ENCODE peak calls at places on chromosome 10, in seven cellular contexts. X, C, A, I, U, J and R are unnamed samples.

GRCh38 chr10:118342638-118343020 is 505 bp upstream of the FAM204A start:
- DNase-seq in X (no peak), C (no peak), A (no peak), I (no peak), U (peak; percentile 5), J (no peak), R (no peak)

GRCh38 chr10:97731346-97732051 is 5.4 kb upstream of the ZFYVE27 start:
- DNase-seq in X (peak; percentile 70), C (no peak), A (peak; percentile 72), I (peak; percentile 73), U (peak; percentile 66), J (no peak), R (no peak)

GRCh38 chr10:47346572-47347302 is 1.4 kb upstream of the RBP3 start:
- DNase-seq in X (no peak), C (no peak), A (no peak), I (no peak), U (no peak), J (no peak), R (no peak)

GRCh38 chr10:24119919-24120318 is 89.0 kb upstream of the KIAA1217 start:
- DNase-seq in X (peak; percentile 17), C (no peak), A (no peak), I (no peak), U (no peak), J (no peak), R (no peak)

GRCh38 chr10:11673346-11674330 is 62.2 kb upstream of the USP6NL start:
- DNase-seq in X (no peak), C (no peak), A (no peak), I (no peak), U (no peak), J (no peak), R (no peak)

GRCh38 chr10:102414749-102415148 is 3.8 kb downstream of the PSD start:
- DNase-seq in X (no peak), C (no peak), A (no peak), I (no peak), U (no peak), J (no peak), R (no peak)

GRCh38 chr10:43692051-43692825 is 43.6 kb upstream of the ZNF32 start:
- DNase-seq in X (no peak), C (no peak), A (no peak), I (no peak), U (no peak), J (no peak), R (no peak)

GRCh38 chr10:31615129-31615528 is 296.1 kb downstream of the ZEB1 start:
- DNase-seq in X (no peak), C (no peak), A (no peak), I (no peak), U (no peak), J (no peak), R (no peak)

GRCh38 chr10:96334888-96335526 is 23.8 kb downstream of the OPALIN start:
- DNase-seq in X (peak; percentile 47), C (no peak), A (peak; percentile 50), I (peak; percentile 19), U (peak; percentile 44), J (no peak), R (no peak)

GRCh38 chr10:96758423-96758822 is 38.1 kb upstream of the PIK3AP1 start:
- DNase-seq in X (no peak), C (no peak), A (no peak), I (no peak), U (no peak), J (peak; percentile 89), R (no peak)

GRCh38 chr10:99930731-99931550 is 78.8 kb downstream of the DNMBP start:
- DNase-seq in X (no peak), C (no peak), A (no peak), I (no peak), U (peak; percentile 82), J (no peak), R (no peak)

GRCh38 chr10:3775671-3776551 is 9.1 kb downstream of the KLF6 start:
- DNase-seq in X (no peak), C (no peak), A (peak; percentile 56), I (no peak), U (no peak), J (no peak), R (no peak)

GRCh38 chr10:1499344-1499957 is 237.9 kb downstream of the ADARB2 start:
- DNase-seq in X (no peak), C (no peak), A (no peak), I (no peak), U (no peak), J (no peak), R (no peak)

GRCh38 chr10:116707981-116708380 is 34.4 kb downstream of the HSPA12A start:
- DNase-seq in X (no peak), C (no peak), A (no peak), I (no peak), U (no peak), J (no peak), R (no peak)

GRCh38 chr10:69645751-69646687 is 16.0 kb downstream of the FAM241B start:
- DNase-seq in X (peak; percentile 64), C (no peak), A (no peak), I (no peak), U (no peak), J (no peak), R (no peak)

GRCh38 chr10:79099898-79100448 is 31.2 kb downstream of the ZMIZ1 start:
- DNase-seq in X (no peak), C (no peak), A (no peak), I (no peak), U (no peak), J (no peak), R (no peak)

DNA sequence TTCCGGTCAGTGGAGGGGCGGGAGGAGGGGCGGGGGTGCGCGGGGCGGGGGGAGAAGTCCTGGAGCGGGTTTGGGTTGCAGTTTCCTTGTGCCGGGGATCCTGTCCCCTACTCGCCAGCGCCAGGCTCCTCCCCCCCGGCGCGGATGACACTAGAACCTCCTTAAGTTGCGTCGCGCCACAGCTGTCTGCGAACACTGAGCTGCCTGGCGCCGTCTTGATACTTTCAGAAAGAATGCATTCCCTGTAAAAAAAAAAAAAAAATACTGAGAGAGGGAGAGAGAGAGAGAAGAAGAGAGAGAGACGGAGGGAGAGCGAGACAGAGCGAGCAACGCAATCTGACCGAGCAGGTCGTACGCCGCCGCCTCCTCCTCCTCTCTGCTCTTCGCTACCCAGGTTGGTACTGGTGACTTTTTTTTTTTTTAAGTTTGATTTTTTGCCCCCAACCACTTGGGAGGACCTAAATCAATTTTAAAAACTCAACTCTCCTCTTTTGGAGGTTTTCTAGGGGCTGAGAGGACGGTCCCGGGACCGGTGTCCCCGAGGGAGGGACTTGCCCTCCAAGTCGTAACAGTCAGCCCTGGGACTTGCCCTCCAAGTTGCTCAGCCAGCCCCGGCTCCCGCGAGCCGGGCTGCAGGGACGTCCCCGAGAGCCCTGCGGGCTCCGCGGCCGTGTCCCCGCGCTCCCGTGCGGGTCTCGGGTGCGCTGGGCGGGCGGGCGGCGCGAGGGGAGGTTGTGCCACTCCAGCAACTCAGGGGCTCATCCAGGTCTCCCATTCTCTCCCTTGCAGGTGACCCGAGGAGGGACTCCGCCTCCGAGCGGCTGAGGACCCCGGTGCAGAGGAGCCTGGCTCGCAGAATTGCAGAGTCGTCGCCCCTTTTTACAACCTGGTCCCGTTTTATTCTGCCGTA is at the start of gene GATA3:
- DNase-seq in X (peak; percentile 94), C (peak; percentile 75), A (peak; percentile 75), I (no peak), U (no peak), J (no peak), R (no peak)
- TF ChIP-seq TAF1 in X (peak; percentile 86), C (no peak), A (no peak), I (no peak), U (no peak), J (no peak), R (no peak)

GRCh38 chr10:76035728-76036409 is 604.4 kb downstream of the LRMDA start:
- DNase-seq in X (peak; percentile 52), C (no peak), A (no peak), I (no peak), U (no peak), J (no peak), R (no peak)

GRCh38 chr10:76036962-76037361 is 605.5 kb downstream of the LRMDA start:
- DNase-seq in X (no peak), C (no peak), A (no peak), I (no peak), U (peak; percentile 78), J (no peak), R (no peak)

GRCh38 chr10:76035010-76035727 is 603.7 kb downstream of the LRMDA start:
- DNase-seq in X (peak; percentile 48), C (no peak), A (no peak), I (no peak), U (no peak), J (no peak), R (no peak)

GRCh38 chr10:76037531-76037930 is 606.1 kb downstream of the LRMDA start:
- DNase-seq in X (no peak), C (no peak), A (no peak), I (no peak), U (no peak), J (no peak), R (no peak)

DNA sequence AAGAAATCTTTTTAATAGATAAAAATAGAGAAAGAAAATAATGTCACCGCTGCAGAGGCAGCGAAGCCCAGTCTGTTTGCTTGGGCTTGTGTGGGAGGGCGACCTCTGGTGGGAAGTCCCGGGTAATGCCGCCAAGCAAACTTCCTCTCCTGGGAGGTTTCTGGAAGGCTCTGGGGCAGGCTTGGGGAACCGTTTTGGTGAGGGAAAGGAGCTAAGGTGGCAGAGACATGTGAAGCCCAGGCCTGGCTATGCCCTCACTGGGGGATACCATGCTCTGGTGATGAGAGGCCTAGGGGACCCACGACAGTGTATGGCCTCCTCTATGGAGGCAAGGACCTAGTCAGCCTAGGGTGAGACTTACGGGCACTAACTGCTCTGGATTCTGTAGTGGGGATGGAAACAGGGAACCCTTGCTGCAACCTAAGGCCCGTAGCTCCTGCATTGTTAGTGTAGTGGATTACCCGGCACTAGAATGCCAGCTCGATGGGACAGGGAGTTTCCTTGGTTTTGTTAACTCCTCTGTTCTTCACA is 605.1 kb downstream of the LRMDA start:
- DNase-seq in X (peak; percentile 81), C (peak; percentile 56), A (peak; percentile 91), I (peak; percentile 68), U (no peak), J (no peak), R (peak; percentile 36)
- TF ChIP-seq POLR2AphosphoS5 in X (no peak), C (no peak), A (no peak), I (no peak), U (no peak), J (no peak), R (no peak)

GRCh38 chr10:55237462-55237861 is 436.4 kb upstream of the PCDH15 start:
- DNase-seq in X (no peak), C (no peak), A (no peak), I (no peak), U (no peak), J (no peak), R (no peak)
- TF ChIP-seq TAF1 in X (no peak), C (no peak), A (no peak), I (no peak), U (no peak), J (no peak), R (no peak)

DNA sequence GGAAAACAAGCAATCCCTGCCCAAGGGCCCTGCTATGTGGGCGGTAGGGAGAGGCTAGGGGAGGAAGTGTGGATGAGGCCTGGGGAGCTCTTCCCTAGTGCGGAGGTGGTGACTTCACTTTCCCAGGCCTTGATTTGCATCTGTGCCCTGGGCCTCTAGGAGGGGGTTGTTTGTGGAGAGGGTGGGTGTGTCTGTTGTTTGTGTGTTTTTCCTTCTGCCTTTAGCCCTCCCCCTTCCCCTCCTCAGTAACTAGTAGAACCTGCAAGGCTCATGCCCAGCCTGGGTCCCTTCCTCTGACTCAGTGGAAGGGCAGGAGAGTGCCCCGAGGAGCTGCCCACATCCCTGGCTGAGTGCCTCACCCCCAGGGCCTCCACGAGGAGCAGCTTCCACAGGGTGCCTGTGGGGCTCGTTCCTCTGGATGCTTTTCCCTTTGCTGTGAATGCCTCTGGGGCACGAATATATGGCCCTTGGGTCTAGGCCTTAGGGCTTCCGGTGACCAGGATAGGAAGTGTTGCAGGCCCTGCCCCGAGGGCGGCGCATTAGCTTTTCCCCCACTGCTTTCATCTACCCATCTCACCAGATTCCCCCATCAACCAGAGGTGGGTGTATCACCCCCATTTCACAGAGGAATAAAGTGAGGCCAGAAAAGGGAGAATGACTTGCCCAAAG is 89.4 kb upstream of the DUSP5 start:
- DNase-seq in X (no peak), C (no peak), A (no peak), I (no peak), U (no peak), J (no peak), R (no peak)
- TF ChIP-seq POLR2AphosphoS5 in X (no peak), C (no peak), A (no peak), I (no peak), U (no peak), J (no peak), R (no peak)